ENCODE peak calls at places on chromosomes 2 and 18, in five cellular contexts. R is heart left ventricle, B is AG04450, E is thyroid gland, L is heart right ventricle. O is an unnamed sample.

GRCh38 chr18:23155537-23155936 is 20.3 kb downstream of the CABLES1 start:
- DNase-seq in R (no peak), B (no peak), E (no peak), L (no peak), O (no peak)

GRCh38 chr2:70918016-70918415 is 17.7 kb upstream of the ATP6V1B1 start:
- DNase-seq in R (no peak), B (no peak), E (no peak), L (no peak), O (no peak)

GRCh38 chr2:42135381-42136312 is 33.5 kb upstream of the EML4 start:
- DNase-seq in R (no peak), B (no peak), E (no peak), L (no peak), O (no peak)

GRCh38 chr2:27860111-27860510 is 30.1 kb downstream of the RBKS start:
- DNase-seq in R (no peak), B (peak), E (no peak), L (no peak), O (no peak)

GRCh38 chr2:74025971-74026612 is 41.4 kb downstream of the TET3 start:
- DNase-seq in R (no peak), B (no peak), E (no peak), L (no peak), O (no peak)

GRCh38 chr2:96305979-96306308 is 598 bp upstream of the SNRNP200 start:
- DNase-seq in R (no peak), B (no peak), E (no peak), L (no peak), O (no peak)

GRCh38 chr2:45470531-45470930 is 140.5 kb downstream of the SRBD1 start:
- DNase-seq in R (no peak), B (no peak), E (peak), L (no peak), O (no peak)

GRCh38 chr2:225270861-225271260 is 128.6 kb upstream of the NYAP2 start:
- DNase-seq in R (no peak), B (no peak), E (peak), L (no peak), O (no peak)

GRCh38 chr2:67295851-67296250 is 101.3 kb upstream of the ETAA1 start:
- DNase-seq in R (no peak), B (no peak), E (no peak), L (no peak), O (no peak)

GRCh38 chr2:148888003-148888501 is 13.0 kb downstream of the KIF5C start:
- DNase-seq in R (no peak), B (no peak), E (no peak), L (no peak), O (peak)

GRCh38 chr2:240585101-240585500 is 1.4 kb upstream of the CAPN10 start:
- DNase-seq in R (no peak), B (no peak), E (no peak), L (peak), O (no peak)

GRCh38 chr2:11540996-11541692 is 7.3 kb downstream of the GREB1 start:
- DNase-seq in R (no peak), B (no peak), E (no peak), L (no peak), O (no peak)
- H3K27ac ChIP-seq in R (no peak), B (no peak), E (no peak), L (no peak), O (peak)

GRCh38 chr2:133344864-133345263 is 223.4 kb downstream of the NCKAP5 start:
- DNase-seq in R (no peak), B (no peak), E (no peak), L (no peak), O (no peak)

GRCh38 chr2:133341575-133341974 is 226.7 kb downstream of the NCKAP5 start:
- DNase-seq in R (no peak), B (no peak), E (no peak), L (no peak), O (no peak)

GRCh38 chr2:133342960-133343359 is 225.3 kb downstream of the NCKAP5 start:
- DNase-seq in R (no peak), B (no peak), E (no peak), L (no peak), O (no peak)

GRCh38 chr2:133338224-133338623 is 230.0 kb downstream of the NCKAP5 start:
- DNase-seq in R (no peak), B (peak), E (no peak), L (no peak), O (no peak)

DNA sequence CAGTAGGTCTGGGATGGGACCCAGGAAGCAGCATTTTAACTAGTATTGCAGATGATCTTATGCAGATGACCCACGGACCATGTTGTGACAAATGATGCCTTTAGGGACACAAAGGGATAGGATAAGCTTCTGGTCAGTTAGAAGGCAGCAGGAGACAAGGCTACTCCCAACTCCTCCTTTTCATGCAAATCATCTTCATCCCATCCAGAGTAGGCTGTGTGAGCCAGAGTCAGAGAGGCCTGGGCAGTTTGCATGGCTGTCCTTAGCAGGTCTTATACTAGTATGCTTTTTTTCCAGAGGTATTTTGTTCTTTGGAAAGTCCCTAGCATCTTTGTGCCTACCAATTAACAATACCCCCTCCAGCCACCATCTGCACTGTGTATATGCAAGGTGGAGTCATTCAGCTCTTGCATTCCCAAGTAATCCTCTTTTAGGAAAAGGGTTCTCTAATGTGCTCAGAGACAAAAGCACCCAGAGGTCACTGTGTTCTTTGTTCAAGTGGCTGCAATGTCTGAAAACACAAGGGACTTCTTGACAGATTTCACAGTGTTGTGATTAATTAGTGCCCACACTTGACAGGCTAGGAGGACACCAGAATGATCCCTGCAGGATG is 225.9 kb downstream of the NCKAP5 start:
- DNase-seq in R (no peak), B (no peak), E (no peak), L (no peak), O (no peak)
- H3K27ac ChIP-seq in R (no peak), B (no peak), E (no peak), L (no peak), O (no peak)

GRCh38 chr2:138267902-138268254 is 233.7 kb upstream of the SPOPL start:
- DNase-seq in R (no peak), B (no peak), E (no peak), L (no peak), O (no peak)
- H3K27ac ChIP-seq in R (no peak), B (no peak), E (no peak), L (no peak), O (no peak)

GRCh38 chr2:86821842-86822241 is 31.1 kb upstream of the CD8A start:
- DNase-seq in R (no peak), B (no peak), E (no peak), L (no peak), O (no peak)
- H3K27ac ChIP-seq in R (no peak), B (no peak), E (no peak), L (no peak), O (no peak)

DNA sequence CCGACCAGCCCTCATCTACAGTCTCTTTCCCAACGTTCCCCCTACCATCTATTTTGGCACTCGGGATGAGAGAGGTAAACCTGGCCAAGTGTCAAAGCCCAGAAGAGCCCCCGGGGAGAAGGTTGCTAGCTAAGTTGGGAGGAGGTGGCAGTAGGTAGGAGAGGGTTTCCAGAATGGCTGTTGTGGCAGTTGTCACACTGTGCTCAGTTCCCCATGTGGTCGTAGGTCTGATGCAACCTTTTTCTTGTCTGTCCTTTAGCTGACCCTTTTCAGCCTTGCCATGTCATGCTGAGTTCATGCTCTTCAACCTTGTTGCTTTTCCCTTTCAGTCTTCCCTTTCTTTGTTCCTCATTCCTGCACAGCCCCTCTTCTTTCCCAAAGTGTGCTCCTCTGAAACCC is 34.5 kb downstream of the TTLL4 start:
- DNase-seq in R (no peak), B (no peak), E (no peak), L (no peak), O (no peak)
- H3K27ac ChIP-seq in R (peak), B (no peak), E (no peak), L (peak), O (peak)